ENCODE peak calls at places on chromosomes 6 and 20, in ten cellular contexts. W, V, Z, O, M, H, B, T, Y and A are unnamed samples.
A peak's percentile ranks its signal among the peaks of the same experiment; 100 is the strongest.

GRCh38 chr6:165729307-165729936 is 66.4 kb upstream of the PDE10A start:
- DNase-seq in V (no peak), Y (peak; percentile 55), O (peak; percentile 44), M (no peak), W (no peak), T (peak; percentile 15), B (peak; percentile 47), H (peak; percentile 33), Z (peak; percentile 33), A (no peak)

GRCh38 chr6:29019629-29020028 is 14.5 kb upstream of the ZNF311 start:
- DNase-seq in H (no peak), T (no peak), M (no peak), V (no peak), Z (no peak), B (no peak), Y (no peak), O (no peak), W (no peak), A (no peak)

GRCh38 chr6:142802124-142802523 is 142.9 kb downstream of the HIVEP2 start:
- DNase-seq in Z (peak; percentile 56), T (no peak), W (peak; percentile 76), V (no peak), H (no peak), M (no peak), Y (peak; percentile 99), O (no peak), B (peak; percentile 26), A (peak; percentile 99)

GRCh38 chr6:11050735-11051134 is 6.6 kb upstream of the ELOVL2 start:
- DNase-seq in M (no peak), Z (no peak), H (no peak), V (no peak), T (no peak), Y (peak; percentile 44), B (no peak), W (peak; percentile 36), O (no peak), A (no peak)

GRCh38 chr6:63346217-63346834 is 26.5 kb upstream of the LGSN start:
- DNase-seq in T (no peak), O (no peak), W (no peak), Y (no peak), B (no peak), H (no peak), M (no peak), V (no peak), Z (no peak), A (no peak)

GRCh38 chr6:35906499-35906846 is 14.4 kb downstream of the SRPK1 start:
- DNase-seq in Z (no peak), V (no peak), O (no peak), M (no peak), W (no peak), T (no peak), Y (peak; percentile 33), H (no peak), B (no peak), A (no peak)

GRCh38 chr6:148525453-148525852 is 182.8 kb downstream of the SASH1 start:
- DNase-seq in W (no peak), O (no peak), T (no peak), M (no peak), V (no peak), B (no peak), Y (peak; percentile 94), H (no peak), Z (no peak), A (peak; percentile 78)

GRCh38 chr20:25579081-25579770 is 6.1 kb downstream of the NINL start:
- DNase-seq in Y (no peak), W (no peak), T (no peak), V (no peak), B (peak; percentile 42), O (no peak), H (no peak), Z (no peak), M (no peak), A (no peak)

GRCh38 chr6:10322991-10323390 is 91.9 kb downstream of the TFAP2A start:
- DNase-seq in Z (no peak), H (no peak), V (no peak), W (no peak), O (no peak), T (no peak), Y (no peak), B (no peak), M (no peak), A (peak; percentile 36)

GRCh38 chr6:152502421-152503188 is 134.6 kb downstream of the SYNE1 start:
- DNase-seq in V (no peak), B (no peak), M (no peak), T (no peak), O (no peak), W (no peak), Z (no peak), H (no peak), Y (peak; percentile 53), A (no peak)

GRCh38 chr20:8187740-8188139 is 55.7 kb downstream of the PLCB1 start:
- DNase-seq in Y (peak; percentile 29), T (no peak), H (no peak), M (no peak), W (no peak), V (no peak), B (no peak), Z (no peak), O (no peak), A (no peak)

GRCh38 chr6:3355358-3356055 is 96.8 kb downstream of the PSMG4 start:
- DNase-seq in B (peak; percentile 61), M (no peak), Z (no peak), O (no peak), W (peak; percentile 50), T (peak; percentile 50), V (peak; percentile 74), Y (peak; percentile 33), H (peak; percentile 63), A (peak; percentile 24)

GRCh38 chr20:8853805-8854338 is 215.0 kb upstream of the PLCB4 start:
- DNase-seq in O (no peak), Y (peak; percentile 90), B (peak; percentile 77), T (peak; percentile 76), V (no peak), W (peak; percentile 39), Z (peak; percentile 61), H (peak; percentile 25), M (no peak), A (peak; percentile 72)

GRCh38 chr6:7108964-7109836 is 1.4 kb downstream of the RREB1 start:
- DNase-seq in M (peak; percentile 62), T (no peak), W (no peak), B (peak; percentile 74), Y (peak; percentile 81), V (peak; percentile 72), H (peak; percentile 78), O (peak; percentile 57), Z (peak; percentile 57), A (peak; percentile 87)

DNA sequence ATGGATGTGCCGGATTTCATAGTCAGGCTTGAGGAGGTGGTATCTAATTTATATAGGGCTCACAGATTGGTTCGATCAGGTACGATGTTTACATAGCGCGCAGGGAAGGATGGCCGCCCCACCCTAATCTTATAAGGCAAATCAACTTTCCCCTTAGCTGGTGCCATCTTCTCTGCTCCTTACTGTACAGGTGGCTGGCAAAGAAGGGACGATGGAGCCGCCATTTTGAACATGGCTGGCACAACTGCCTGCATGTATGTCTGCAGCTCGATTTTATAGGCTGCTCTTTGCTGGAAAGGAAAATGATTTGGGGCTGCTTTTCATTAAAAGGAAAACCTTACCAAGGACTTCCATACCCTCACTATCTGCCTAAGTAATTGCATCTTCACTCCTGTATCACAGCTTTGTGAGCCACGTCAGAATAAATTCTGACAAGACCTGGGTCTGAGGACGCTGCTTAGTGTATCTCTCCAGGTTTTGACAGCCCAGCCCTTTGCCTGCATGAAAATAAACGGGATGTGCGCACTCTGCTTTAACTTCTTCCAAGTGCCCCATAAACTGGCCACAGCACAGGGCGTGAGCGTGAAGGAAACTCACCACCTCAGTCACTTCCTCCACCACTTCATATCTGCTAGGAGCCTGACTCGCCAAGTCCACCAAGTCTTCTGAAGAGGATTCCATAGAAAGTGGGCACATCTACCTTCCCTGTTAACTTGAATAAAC is 109.4 kb upstream of the ARMC2 start:
- DNase-seq in Z (no peak), O (no peak), H (no peak), W (no peak), T (no peak), M (no peak), Y (no peak), B (no peak), V (no peak), A (no peak)
- H3K4me3 ChIP-seq in Z (no peak overlapping the region), O (no peak overlapping the region), H (no peak overlapping the region), W (peak overlapping the region; percentile 43), T (no peak overlapping the region), M (no peak overlapping the region), Y (no peak overlapping the region), B (no peak overlapping the region), V (no peak overlapping the region), A (no peak overlapping the region)

GRCh38 chr6:26501482-26501986 is 1.4 kb downstream of the BTN1A1 start:
- DNase-seq in O (peak; percentile 32), Z (peak; percentile 42), H (no peak), M (peak; percentile 65), Y (peak; percentile 19), W (no peak), B (peak; percentile 29), T (no peak), V (peak; percentile 39), A (peak; percentile 54)
- H3K4me3 ChIP-seq in O (peak overlapping the region; percentile 37), Z (peak overlapping the region; percentile 37), H (no peak overlapping the region), M (peak overlapping the region; percentile 44), Y (peak overlapping the region; percentile 29), W (no peak overlapping the region), B (peak overlapping the region; percentile 20), T (peak overlapping the region; percentile 18), V (peak overlapping the region; percentile 48), A (peak overlapping the region; percentile 45)

DNA sequence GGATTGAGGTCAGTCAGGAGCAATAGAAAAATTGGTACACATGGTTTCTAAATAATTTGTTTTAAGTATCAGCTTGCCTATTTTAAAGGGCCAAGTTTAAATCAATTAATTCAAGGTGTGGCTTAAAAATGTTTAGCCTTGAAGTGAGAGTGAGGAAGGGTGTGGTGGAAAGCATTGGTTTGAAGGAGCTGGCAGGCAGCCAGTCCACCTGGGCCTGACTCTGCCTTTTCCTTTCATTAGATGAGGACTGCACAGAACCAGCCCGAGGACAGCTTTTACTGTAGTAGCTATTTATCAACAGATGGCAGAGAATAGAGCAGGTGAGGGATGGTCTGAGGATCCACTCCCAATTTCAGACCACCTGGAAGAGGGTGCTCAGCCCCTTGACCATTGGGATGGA is 42.4 kb downstream of the DHX35 start:
- DNase-seq in Y (no peak), M (peak; percentile 59), W (peak; percentile 46), Z (peak; percentile 25), B (no peak), T (no peak), O (peak; percentile 82), V (no peak), H (no peak), A (no peak)
- H3K4me3 ChIP-seq in Y (no peak overlapping the region), M (no peak overlapping the region), W (no peak overlapping the region), Z (no peak overlapping the region), B (no peak overlapping the region), T (no peak overlapping the region), O (no peak overlapping the region), V (no peak overlapping the region), H (no peak overlapping the region), A (no peak overlapping the region)

DNA sequence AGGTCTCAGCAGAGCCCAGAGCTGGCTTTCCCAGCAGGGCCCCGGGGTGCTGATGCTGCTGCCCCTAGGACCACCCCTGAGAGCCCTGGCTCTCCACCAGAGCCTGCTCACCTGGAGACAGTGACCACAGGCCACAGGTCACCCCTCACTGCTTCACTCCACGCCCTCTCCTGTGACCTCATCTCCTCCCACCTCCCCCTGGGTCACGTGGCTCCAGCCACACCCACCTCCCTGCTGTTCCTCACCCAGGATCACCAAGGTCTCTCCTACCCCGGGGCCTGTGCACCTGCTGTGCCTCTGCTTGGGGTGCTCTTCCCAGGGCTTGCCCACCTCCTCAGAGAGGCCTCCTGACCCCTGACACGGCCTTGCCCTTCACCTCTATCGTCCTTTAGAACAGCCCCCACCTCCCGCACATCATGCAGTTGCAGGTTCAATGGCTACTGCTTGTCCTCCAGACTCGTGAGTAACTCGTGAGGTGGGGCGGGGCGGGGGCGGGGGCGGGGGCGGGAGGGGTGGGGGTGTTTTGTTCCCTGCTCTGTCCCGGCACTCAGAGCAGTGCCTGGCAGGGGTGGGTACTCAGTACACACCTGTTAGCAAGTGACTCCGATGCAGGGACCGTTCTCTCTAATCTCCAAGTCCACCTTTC is 468.0 kb downstream of the PREX1 start:
- DNase-seq in Z (peak; percentile 80), Y (no peak), M (no peak), W (no peak), V (no peak), T (no peak), O (no peak), B (no peak), H (no peak), A (no peak)
- H3K4me3 ChIP-seq in Z (peak overlapping the region; percentile 56), Y (no peak overlapping the region), M (no peak overlapping the region), W (no peak overlapping the region), V (no peak overlapping the region), T (no peak overlapping the region), O (no peak overlapping the region), B (no peak overlapping the region), H (no peak overlapping the region), A (no peak overlapping the region)